ENCODE peak calls at places on chromosomes 11 and 22, in six cellular contexts. F, B, H, X, N and I are unnamed samples.

GRCh38 chr11:210122-210802 is 2.8 kb downstream of the RIC8A start:
- DNase-seq in H (no peak), X (no peak), F (no peak), B (no peak), N (no peak), I (no peak)

GRCh38 chr22:27477171-27477570 is 324.4 kb downstream of the MN1 start:
- DNase-seq in H (no peak), N (no peak), B (no peak), F (no peak), X (no peak), I (no peak)

GRCh38 chr11:78806214-78807004 is 231.7 kb upstream of the NARS2 start:
- DNase-seq in B (no peak), N (no peak), F (no peak), X (no peak), H (no peak), I (no peak)

GRCh38 chr22:43821606-43822425 is 9.7 kb upstream of the EFCAB6 start:
- DNase-seq in B (no peak), H (no peak), F (peak; percentile 47), N (no peak), X (no peak), I (no peak)

GRCh38 chr11:44568358-44568705 is 2.9 kb downstream of the CD82 start:
- DNase-seq in N (no peak), B (no peak), F (no peak), X (peak; percentile 9), H (no peak), I (no peak)

GRCh38 chr11:55401011-55401410 is 33.2 kb downstream of the OR4A15 start:
- DNase-seq in B (no peak), H (no peak), X (no peak), N (no peak), F (no peak), I (no peak)

GRCh38 chr11:64918056-64918455 is 1.0 kb upstream of the ATG2A start:
- DNase-seq in X (no peak), N (no peak), H (peak; percentile 16), F (no peak), B (no peak), I (no peak)

GRCh38 chr22:30301995-30302809 is 12.9 kb upstream of the CASTOR1 start:
- DNase-seq in H (no peak), F (no peak), B (no peak), N (no peak), X (no peak), I (no peak)

GRCh38 chr11:84857746-84858145 is 769.4 kb downstream of the DLG2 start:
- DNase-seq in X (no peak), H (no peak), F (no peak), N (no peak), B (no peak), I (no peak)

GRCh38 chr11:27720277-27720830 is 20.1 kb upstream of the BDNF start:
- DNase-seq in X (peak; percentile 52), N (no peak), H (no peak), F (peak; percentile 86), B (no peak), I (no peak)

GRCh38 chr11:44915621-44916020 is 35.1 kb downstream of the TP53I11 start:
- DNase-seq in F (no peak), H (no peak), X (no peak), N (no peak), B (no peak), I (no peak)

GRCh38 chr11:2302844-2303626 is 1.2 kb downstream of the TSPAN32 start:
- DNase-seq in N (no peak), X (no peak), H (no peak), F (no peak), B (no peak), I (no peak)

GRCh38 chr11:18384157-18384641 is 10.2 kb upstream of the LDHA start:
- DNase-seq in F (no peak), H (peak; percentile 80), B (no peak), X (peak; percentile 22), N (peak; percentile 51), I (no peak)

GRCh38 chr11:122180435-122180834 is 64.4 kb upstream of the BLID start:
- DNase-seq in X (no peak), F (no peak), B (no peak), N (no peak), H (no peak), I (no peak)

GRCh38 chr11:131928992-131929391 is 558.6 kb downstream of the NTM start:
- DNase-seq in X (no peak), N (no peak), B (no peak), H (no peak), F (peak; percentile 55), I (no peak)

GRCh38 chr11:6637871-6638270 is 17.7 kb downstream of the DCHS1 start:
- DNase-seq in N (no peak), H (no peak), B (no peak), F (no peak), X (no peak), I (no peak)

GRCh38 chr11:89491141-89491690 is at the start of gene NOX4:
- DNase-seq in X (no peak), B (no peak), F (peak; percentile 79), N (no peak), H (no peak), I (no peak)

GRCh38 chr11:34002420-34002819 is 49.1 kb upstream of the CAPRIN1 start:
- DNase-seq in F (no peak), H (no peak), X (no peak), N (no peak), B (no peak), I (no peak)

GRCh38 chr11:2649848-2650247 is 49.9 kb downstream of the KCNQ1OT1 start:
- DNase-seq in N (no peak), X (peak; percentile 8), F (no peak), B (no peak), H (no peak), I (no peak)

GRCh38 chr11:65492637-65493366 is 6.0 kb upstream of the MALAT1 start:
- DNase-seq in X (no peak), F (no peak), N (peak; percentile 68), B (no peak), H (no peak), I (no peak)

GRCh38 chr11:94926698-94927237 is 46.6 kb downstream of the CWC15 start:
- DNase-seq in B (no peak), F (no peak), N (no peak), H (no peak), X (no peak), I (no peak)

GRCh38 chr11:114132944-114133394 is 73.5 kb downstream of the ZBTB16 start:
- DNase-seq in X (no peak), F (no peak), H (no peak), B (no peak), N (no peak), I (no peak)

GRCh38 chr11:14304601-14305000 is 54.4 kb downstream of the RRAS2 start:
- DNase-seq in H (no peak), F (no peak), X (no peak), B (no peak), N (no peak), I (no peak)

GRCh38 chr11:15101072-15101701 is 13.5 kb upstream of the INSC start:
- DNase-seq in F (peak; percentile 83), H (peak; percentile 39), X (peak; percentile 61), B (no peak), N (no peak), I (peak; percentile 25)

GRCh38 chr11:17599460-17599925 is 52.4 kb downstream of the OTOG start:
- DNase-seq in F (no peak), X (no peak), N (no peak), B (no peak), H (no peak), I (no peak)

GRCh38 chr22:50184004-50184461 is 1.7 kb upstream of the TRABD start:
- DNase-seq in H (peak; percentile 55), N (no peak), X (no peak), B (no peak), F (no peak), I (no peak)

GRCh38 chr11:86553322-86553721 is 119.1 kb downstream of the ME3 start:
- DNase-seq in H (no peak), B (no peak), F (no peak), X (no peak), N (no peak), I (no peak)

GRCh38 chr22:42960146-42960509 is 54.8 kb downstream of the PACSIN2 start:
- DNase-seq in F (no peak), H (peak; percentile 38), B (no peak), N (no peak), X (no peak), I (no peak)

GRCh38 chr11:75939992-75940391 is 125.0 kb downstream of the UVRAG start:
- DNase-seq in B (no peak), F (no peak), H (no peak), N (peak; percentile 31), X (no peak), I (no peak)

GRCh38 chr11:75944515-75944914 is 129.5 kb downstream of the UVRAG start:
- DNase-seq in F (no peak), X (no peak), B (no peak), N (no peak), H (no peak), I (no peak)

GRCh38 chr11:75934851-75935250 is 119.8 kb downstream of the UVRAG start:
- DNase-seq in F (no peak), X (no peak), B (no peak), N (no peak), H (no peak), I (no peak)

GRCh38 chr11:75938543-75938942 is 123.5 kb downstream of the UVRAG start:
- DNase-seq in F (no peak), X (no peak), B (no peak), H (no peak), N (no peak), I (no peak)
- TF ChIP-seq TAF1 in F (no peak), X (no peak), B (no peak), H (no peak), N (no peak), I (no peak)

GRCh38 chr11:119365071-119365591 is 16.4 kb downstream of the USP2 start:
- DNase-seq in B (no peak), F (no peak), H (no peak), X (no peak), N (no peak), I (no peak)

GRCh38 chr11:119361961-119362725 is 15.6 kb upstream of the MFRP start:
- DNase-seq in B (no peak), H (no peak), X (no peak), N (no peak), F (no peak), I (no peak)

GRCh38 chr11:119363081-119363861 is 16.8 kb upstream of the MFRP start:
- DNase-seq in H (no peak), F (no peak), X (no peak), B (no peak), N (no peak), I (no peak)

GRCh38 chr11:119362741-119363080 is 16.2 kb upstream of the MFRP start:
- DNase-seq in N (no peak), X (no peak), F (no peak), B (no peak), H (no peak), I (no peak)

GRCh38 chr11:119363874-119364590 is 17.5 kb downstream of the USP2 start:
- DNase-seq in B (peak; percentile 63), N (no peak), H (no peak), X (peak; percentile 94), F (peak; percentile 83), I (peak; percentile 74)
- TF ChIP-seq TAF1 in B (no peak), N (no peak), H (no peak), X (peak; percentile 57), F (peak; percentile 53), I (no peak)

GRCh38 chr11:96748639-96749370 is 359.0 kb downstream of the JRKL start:
- DNase-seq in X (no peak), N (no peak), H (no peak), F (no peak), B (no peak), I (no peak)
- TF ChIP-seq TAF1 in X (no peak), N (no peak), H (no peak), F (no peak), B (no peak), I (no peak)

GRCh38 chr22:49046546-49047305 is 780.9 kb downstream of the BRD1 start:
- DNase-seq in N (no peak), F (peak; percentile 89), X (peak; percentile 62), H (peak; percentile 50), B (peak; percentile 67), I (no peak)
- TF ChIP-seq TAF1 in N (no peak), F (no peak), X (no peak), H (no peak), B (no peak), I (no peak)